ENCODE peak calls at places on chromosomes 3 and 15, in ten cellular contexts. One of them, this sample, is unnamed.

GRCh38 chr3:167350245-167350862 is 29.7 kb downstream of the ZBBX start:
- DNase-seq in effector CD4-positive, alpha-beta T cell: no peak
- DNase-seq in retina: no peak
- DNase-seq in progenitor cell of endocrine pancreas: no peak
- DNase-seq in T-helper 9 cell: no peak
- DNase-seq in EH: no peak
- DNase-seq in hypothalamus: no peak
- DNase-seq in NCI-H526: no peak
- DNase-seq in suprapubic skin: no peak
- DNase-seq in nucleus accumbens: no peak
- DNase-seq in this sample: no peak

GRCh38 chr3:22934973-22935372 is 268.2 kb upstream of the UBE2E2 start:
- DNase-seq in effector CD4-positive, alpha-beta T cell: no peak
- DNase-seq in retina: no peak
- DNase-seq in progenitor cell of endocrine pancreas: no peak
- DNase-seq in T-helper 9 cell: no peak
- DNase-seq in EH: no peak
- DNase-seq in hypothalamus: no peak
- DNase-seq in NCI-H526: no peak
- DNase-seq in suprapubic skin: no peak
- DNase-seq in nucleus accumbens: no peak
- DNase-seq in this sample: no peak

GRCh38 chr15:31457631-31458526 is 131.2 kb downstream of the KLF13 start:
- DNase-seq in effector CD4-positive, alpha-beta T cell: no peak
- DNase-seq in retina: no peak
- DNase-seq in progenitor cell of endocrine pancreas: no peak
- DNase-seq in T-helper 9 cell: no peak
- DNase-seq in EH: peak
- DNase-seq in hypothalamus: no peak
- DNase-seq in NCI-H526: no peak
- DNase-seq in suprapubic skin: peak
- DNase-seq in nucleus accumbens: no peak
- DNase-seq in this sample: no peak

GRCh38 chr3:45140392-45140791 is 5.8 kb downstream of the CDCP1 start:
- DNase-seq in effector CD4-positive, alpha-beta T cell: no peak
- DNase-seq in retina: no peak
- DNase-seq in progenitor cell of endocrine pancreas: no peak
- DNase-seq in T-helper 9 cell: no peak
- DNase-seq in EH: peak
- DNase-seq in hypothalamus: no peak
- DNase-seq in NCI-H526: no peak
- DNase-seq in suprapubic skin: no peak
- DNase-seq in nucleus accumbens: no peak
- DNase-seq in this sample: no peak

GRCh38 chr3:11587766-11588165 is 55.9 kb downstream of the VGLL4 start:
- DNase-seq in effector CD4-positive, alpha-beta T cell: no peak
- DNase-seq in retina: no peak
- DNase-seq in progenitor cell of endocrine pancreas: no peak
- DNase-seq in T-helper 9 cell: no peak
- DNase-seq in EH: peak
- DNase-seq in hypothalamus: no peak
- DNase-seq in NCI-H526: no peak
- DNase-seq in suprapubic skin: no peak
- DNase-seq in nucleus accumbens: no peak
- DNase-seq in this sample: no peak

GRCh38 chr15:39596358-39597051 is 15.6 kb downstream of the THBS1 start:
- DNase-seq in effector CD4-positive, alpha-beta T cell: no peak
- DNase-seq in retina: no peak
- DNase-seq in progenitor cell of endocrine pancreas: no peak
- DNase-seq in T-helper 9 cell: no peak
- DNase-seq in EH: peak
- DNase-seq in hypothalamus: no peak
- DNase-seq in NCI-H526: no peak
- DNase-seq in suprapubic skin: no peak
- DNase-seq in nucleus accumbens: no peak
- DNase-seq in this sample: no peak

GRCh38 chr15:48802867-48803266 is 8.0 kb downstream of the CEP152 start:
- DNase-seq in effector CD4-positive, alpha-beta T cell: no peak
- DNase-seq in retina: no peak
- DNase-seq in progenitor cell of endocrine pancreas: no peak
- DNase-seq in T-helper 9 cell: no peak
- DNase-seq in EH: peak
- DNase-seq in hypothalamus: no peak
- DNase-seq in NCI-H526: no peak
- DNase-seq in suprapubic skin: no peak
- DNase-seq in nucleus accumbens: no peak
- DNase-seq in this sample: no peak

GRCh38 chr3:117557469-117557868 is 847.9 kb downstream of the TUSC7 start:
- DNase-seq in effector CD4-positive, alpha-beta T cell: no peak
- DNase-seq in retina: no peak
- DNase-seq in progenitor cell of endocrine pancreas: no peak
- DNase-seq in T-helper 9 cell: no peak
- DNase-seq in EH: no peak
- DNase-seq in hypothalamus: no peak
- DNase-seq in NCI-H526: peak
- DNase-seq in suprapubic skin: no peak
- DNase-seq in nucleus accumbens: no peak
- DNase-seq in this sample: no peak

GRCh38 chr3:17969985-17970568 is 227.6 kb upstream of the TBC1D5 start:
- DNase-seq in effector CD4-positive, alpha-beta T cell: no peak
- DNase-seq in retina: no peak
- DNase-seq in progenitor cell of endocrine pancreas: no peak
- DNase-seq in T-helper 9 cell: no peak
- DNase-seq in EH: no peak
- DNase-seq in hypothalamus: no peak
- DNase-seq in NCI-H526: no peak
- DNase-seq in suprapubic skin: no peak
- DNase-seq in nucleus accumbens: no peak
- DNase-seq in this sample: no peak

GRCh38 chr15:88752956-88753355 is 50.3 kb upstream of the ACAN start:
- DNase-seq in effector CD4-positive, alpha-beta T cell: no peak
- DNase-seq in retina: no peak
- DNase-seq in progenitor cell of endocrine pancreas: no peak
- DNase-seq in T-helper 9 cell: no peak
- DNase-seq in EH: no peak
- DNase-seq in hypothalamus: no peak
- DNase-seq in NCI-H526: no peak
- DNase-seq in suprapubic skin: no peak
- DNase-seq in nucleus accumbens: no peak
- DNase-seq in this sample: no peak

GRCh38 chr3:53023072-53023823 is 22.6 kb downstream of the SFMBT1 start:
- DNase-seq in effector CD4-positive, alpha-beta T cell: no peak
- DNase-seq in retina: no peak
- DNase-seq in progenitor cell of endocrine pancreas: no peak
- DNase-seq in T-helper 9 cell: no peak
- DNase-seq in EH: peak
- DNase-seq in hypothalamus: no peak
- DNase-seq in NCI-H526: no peak
- DNase-seq in suprapubic skin: no peak
- DNase-seq in nucleus accumbens: no peak
- DNase-seq in this sample: no peak